ENCODE peak calls at places on chromosomes 3 and 15, in seven cellular contexts. F is Caki2; E is brain microvascular endothelial cell; I is A549; Q is kidney tubule cell; P is AG08396; K is activated naive CD8-positive, alpha-beta T cell treated with anti-CD3 and anti-CD28 coated beads, Interleukin-2, amount 50 U/mL, for 24 hours. M is an unnamed sample.

GRCh38 chr15:22944651-22945050 is 35.5 kb downstream of the CYFIP1 start:
- DNase-seq in Q (no peak), F (no peak), I (no peak), P (no peak), K (no peak), E (no peak), M (no peak)

GRCh38 chr3:36362973-36363372 is 17.3 kb upstream of the STAC start:
- DNase-seq in K (no peak), E (peak; percentile 72), Q (peak; percentile 89), P (peak; percentile 48), I (peak; percentile 62), F (peak; percentile 60), M (peak; percentile 78)

GRCh38 chr3:34012102-34012461 is 213.7 kb downstream of the PDCD6IP start:
- DNase-seq in E (peak; percentile 94), Q (peak; percentile 94), I (peak; percentile 98), K (no peak), F (peak; percentile 83), P (peak; percentile 87), M (peak; percentile 29)

GRCh38 chr3:192207239-192207638 is 520.1 kb downstream of the FGF12 start:
- DNase-seq in I (no peak), F (peak; percentile 76), P (no peak), Q (peak; percentile 52), E (no peak), K (no peak), M (no peak)

GRCh38 chr3:23776352-23776891 is 29.3 kb upstream of the UBE2E1 start:
- DNase-seq in K (no peak), Q (peak; percentile 46), F (no peak), P (peak; percentile 56), E (peak; percentile 70), I (no peak), M (no peak)

GRCh38 chr15:73442436-73442835 is 528 bp upstream of the REC114 start:
- DNase-seq in E (no peak), P (no peak), I (no peak), Q (no peak), F (no peak), K (no peak), M (no peak)

GRCh38 chr3:11010406-11011165 is 18.0 kb downstream of the SLC6A1 start:
- DNase-seq in P (no peak), K (no peak), F (no peak), E (no peak), Q (no peak), I (no peak), M (no peak)

GRCh38 chr3:74442683-74443082 is 171.8 kb downstream of the CNTN3 start:
- DNase-seq in K (no peak), Q (no peak), P (no peak), I (no peak), F (no peak), E (no peak), M (no peak)

GRCh38 chr3:14900881-14901873 is 46.2 kb upstream of the NR2C2 start:
- DNase-seq in I (no peak), E (no peak), F (no peak), K (no peak), P (no peak), Q (peak; percentile 14), M (no peak)

GRCh38 chr3:157981819-157982218 is 124.4 kb downstream of the SHOX2 start:
- DNase-seq in K (no peak), P (no peak), I (no peak), F (peak; percentile 17), Q (peak; percentile 14), E (no peak), M (no peak)

GRCh38 chr3:129314757-129315385 is 36.2 kb downstream of the HMCES start:
- DNase-seq in I (peak; percentile 73), Q (peak; percentile 83), P (peak; percentile 95), E (peak; percentile 79), F (peak; percentile 89), K (peak; percentile 72), M (peak; percentile 85)

GRCh38 chr3:70069557-70069956 is 70.0 kb downstream of the SAMMSON start:
- DNase-seq in P (no peak), K (no peak), E (no peak), Q (no peak), I (no peak), F (no peak), M (no peak)

GRCh38 chr3:120419797-120420196 is 31.0 kb downstream of the FSTL1 start:
- DNase-seq in P (no peak), E (no peak), I (no peak), Q (no peak), F (no peak), K (no peak), M (peak; percentile 61)

GRCh38 chr15:72203507-72203837 is 5.9 kb upstream of the GRAMD2A start:
- DNase-seq in Q (peak; percentile 95), I (no peak), P (peak; percentile 88), E (peak; percentile 29), F (peak; percentile 90), K (no peak), M (peak; percentile 84)

GRCh38 chr15:60966316-60966715 is 262.8 kb downstream of the RORA start:
- DNase-seq in Q (peak; percentile 84), K (no peak), P (no peak), E (no peak), I (no peak), F (no peak), M (no peak)

GRCh38 chr15:85379403-85380131 is 836 bp upstream of the AKAP13 start:
- DNase-seq in I (no peak), K (peak; percentile 51), E (peak; percentile 20), F (peak; percentile 25), P (peak; percentile 14), Q (peak; percentile 48), M (peak; percentile 25)

GRCh38 chr3:99915911-99916310 is 98.2 kb downstream of the CMSS1 start:
- DNase-seq in I (no peak), E (no peak), K (no peak), F (no peak), Q (peak; percentile 60), P (no peak), M (no peak)

GRCh38 chr3:111808439-111808838 is 50.6 kb upstream of the PHLDB2 start:
- DNase-seq in K (no peak), P (no peak), E (no peak), F (no peak), Q (peak; percentile 51), I (peak; percentile 23), M (no peak)